ENCODE peak calls at places on chromosomes 2 and 18, in eight cellular contexts. X is lower leg skin, U is fibroblast of pulmonary artery, T is fibroblast of lung, M is lower lobe of right lung, P is colonic mucosa, Y is right lobe of liver, K is SK-N-SH. V is an unnamed sample.

GRCh38 chr2:10407841-10408648 is 40.1 kb downstream of the ODC1 start:
- DNase-seq in K (no peak), T (peak; percentile 94), P (peak; percentile 85), Y (peak; percentile 78), M (peak; percentile 82), U (peak; percentile 83), X (peak; percentile 94), V (peak; percentile 63)

GRCh38 chr2:70767094-70767698 is 804 bp downstream of the ADD2 start:
- DNase-seq in K (peak; percentile 85), T (no peak), U (no peak), Y (no peak), P (no peak), M (peak; percentile 43), X (no peak), V (no peak)

GRCh38 chr2:38653715-38654494 is 12.0 kb upstream of the GALM start:
- DNase-seq in U (no peak), T (no peak), X (peak; percentile 28), M (no peak), Y (no peak), P (no peak), K (no peak), V (no peak)

GRCh38 chr18:79766308-79766707 is 31.4 kb upstream of the KCNG2 start:
- DNase-seq in T (no peak), K (no peak), Y (no peak), P (no peak), X (no peak), U (no peak), M (peak; percentile 17), V (no peak)

GRCh38 chr18:66990909-66991308 is 387.0 kb upstream of the CDH19 start:
- DNase-seq in X (no peak), P (no peak), Y (no peak), M (no peak), K (no peak), U (no peak), T (no peak), V (no peak)

GRCh38 chr18:41875094-41875780 is 79.8 kb upstream of the PIK3C3 start:
- DNase-seq in K (no peak), U (peak; percentile 59), Y (no peak), X (no peak), M (no peak), T (peak; percentile 64), P (no peak), V (no peak)

GRCh38 chr18:48594725-48595124 is 55.9 kb downstream of the CTIF start:
- DNase-seq in T (no peak), M (no peak), P (no peak), U (no peak), X (no peak), K (no peak), Y (no peak), V (no peak)

GRCh38 chr18:58239879-58240278 is 195.9 kb downstream of the NEDD4L start:
- DNase-seq in K (no peak), U (peak; percentile 14), T (no peak), P (no peak), M (no peak), X (no peak), Y (no peak), V (no peak)

GRCh38 chr2:120957905-120958304 is 222.2 kb downstream of the GLI2 start:
- DNase-seq in Y (no peak), M (no peak), K (no peak), U (no peak), X (no peak), T (no peak), P (no peak), V (no peak)

DNA sequence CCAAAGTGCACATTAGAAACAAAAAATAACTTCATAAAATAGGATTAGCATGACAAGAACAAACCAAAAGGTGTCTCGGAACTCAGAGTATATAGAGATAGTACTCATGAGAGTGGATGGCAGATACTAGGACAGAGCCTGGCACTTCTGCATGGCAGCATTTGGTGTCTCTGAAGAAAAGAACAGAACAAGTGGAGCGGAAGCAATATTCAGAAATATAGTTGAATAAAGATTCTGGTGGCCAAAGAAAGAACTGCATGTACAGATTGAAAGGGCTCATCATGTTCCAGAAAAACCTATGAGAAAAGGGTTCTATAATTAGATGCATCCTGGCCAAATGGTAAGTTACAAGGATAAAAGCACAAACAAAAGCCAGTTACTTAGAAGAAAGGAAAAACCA is 90.9 kb downstream of the CCDC138 start:
- DNase-seq in K (no peak), U (no peak), Y (no peak), X (no peak), M (no peak), P (no peak), T (no peak), V (no peak)
- TF ChIP-seq CTCF in K (peak; percentile 21), U (no peak), Y (peak; percentile 8), X (no peak), M (no peak), P (no peak), T (no peak), V (no peak)

GRCh38 chr2:235567842-235568241 is 74.0 kb downstream of the AGAP1 start:
- DNase-seq in M (no peak), U (no peak), X (no peak), Y (no peak), P (no peak), T (no peak), K (no peak), V (no peak)
- H3K4me3 ChIP-seq in M (no peak overlapping the region), U (no peak overlapping the region), X (no peak overlapping the region), Y (no peak overlapping the region), P (no peak overlapping the region), T (no peak overlapping the region), K (no peak overlapping the region), V (no peak overlapping the region)

GRCh38 chr18:7566244-7566586 is 901 bp upstream of the PTPRM start:
- DNase-seq in K (no peak), Y (no peak), M (no peak), P (no peak), T (peak; percentile 23), U (no peak), X (no peak), V (no peak)

GRCh38 chr18:7565677-7566076 is 1.4 kb upstream of the PTPRM start:
- DNase-seq in Y (no peak), P (no peak), K (no peak), X (no peak), M (no peak), T (no peak), U (no peak), V (no peak)

GRCh38 chr18:7568426-7568825 is 1.3 kb downstream of the PTPRM start:
- DNase-seq in K (peak; percentile 87), P (peak; percentile 33), X (peak; percentile 89), M (peak; percentile 62), T (peak; percentile 17), U (no peak), Y (peak; percentile 65), V (no peak)

GRCh38 chr18:7567487-7568425 is 640 bp downstream of the PTPRM start:
- DNase-seq in X (peak; percentile 92), K (peak; percentile 81), M (peak; percentile 68), Y (peak; percentile 53), U (peak; percentile 71), P (peak; percentile 29), T (peak; percentile 65), V (no peak)

DNA sequence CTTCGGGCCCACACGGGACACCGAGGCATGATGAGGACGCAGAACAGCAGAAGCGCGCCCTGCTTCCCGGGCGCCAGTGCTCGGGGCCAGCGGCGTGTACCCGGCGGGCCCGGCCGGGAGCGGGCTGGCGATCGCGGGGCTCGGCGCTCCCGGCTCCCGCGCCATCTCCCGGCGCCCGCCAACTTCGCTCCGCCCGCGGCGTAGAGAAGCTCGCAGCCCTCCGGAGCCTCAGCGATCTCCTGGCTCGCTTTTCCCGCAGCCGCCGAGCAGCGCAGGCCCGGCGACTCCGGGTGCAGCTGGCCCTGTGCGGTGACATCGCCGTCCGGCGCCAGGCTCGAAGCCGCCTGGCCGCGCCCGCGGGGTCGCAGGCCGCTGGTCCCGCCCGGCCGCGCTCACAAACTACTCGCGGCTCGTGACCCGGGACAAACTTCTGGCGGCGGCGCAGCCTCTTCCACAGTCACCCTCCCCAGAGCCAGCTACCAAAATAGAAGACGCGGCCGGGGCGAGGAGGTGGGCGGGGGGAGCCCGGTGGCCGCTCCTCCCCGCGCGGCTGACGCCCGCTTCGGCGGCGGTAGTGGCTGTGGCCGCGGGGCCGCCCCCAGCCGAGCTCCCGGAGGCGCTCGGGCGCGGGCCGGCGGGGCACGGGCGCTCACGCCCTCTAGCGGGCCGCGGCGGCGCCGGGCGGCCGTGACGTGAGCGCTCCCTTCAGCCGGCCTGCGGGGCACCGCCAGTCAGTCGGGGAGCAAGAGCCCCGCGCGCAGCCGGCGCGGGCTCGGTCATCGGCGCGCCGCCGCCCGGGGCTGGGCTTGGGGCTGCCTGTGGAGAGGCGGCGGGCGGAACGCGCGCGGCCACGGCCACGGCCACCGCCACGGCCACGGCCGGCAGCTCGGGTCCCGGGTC is at the start of gene PTPRM:
- DNase-seq in X (peak; percentile 98), T (peak; percentile 76), Y (peak; percentile 88), M (peak; percentile 89), U (peak; percentile 80), P (peak; percentile 65), K (peak; percentile 92), V (no peak)
- TF ChIP-seq CTCF in X (no peak), T (no peak), Y (no peak), M (no peak), U (no peak), P (no peak), K (no peak), V (no peak)

GRCh38 chr2:219441451-219442205 is 7.0 kb downstream of the SPEG start:
- DNase-seq in M (no peak), Y (no peak), U (peak; percentile 46), P (no peak), T (peak; percentile 58), K (peak; percentile 98), X (no peak), V (no peak)

GRCh38 chr2:219443697-219444023 is 9.0 kb downstream of the SPEG start:
- DNase-seq in Y (no peak), K (no peak), P (no peak), U (no peak), T (no peak), M (no peak), X (no peak), V (no peak)

GRCh38 chr2:219442206-219443015 is 7.8 kb downstream of the SPEG start:
- DNase-seq in U (no peak), P (no peak), K (no peak), M (no peak), Y (no peak), T (no peak), X (no peak), V (no peak)

GRCh38 chr2:219444566-219445091 is 10.0 kb downstream of the SPEG start:
- DNase-seq in K (no peak), U (no peak), P (no peak), T (no peak), Y (no peak), M (no peak), X (no peak), V (no peak)

GRCh38 chr2:219443016-219443696 is 8.5 kb downstream of the SPEG start:
- DNase-seq in X (no peak), Y (no peak), M (no peak), T (no peak), U (no peak), K (no peak), P (no peak), V (no peak)
- H3K4me3 ChIP-seq in X (no peak overlapping the region), Y (no peak overlapping the region), M (no peak overlapping the region), T (peak overlapping the region; percentile 58), U (peak overlapping the region; percentile 55), K (peak overlapping the region; percentile 67), P (no peak overlapping the region), V (peak overlapping the region; percentile 38)

DNA sequence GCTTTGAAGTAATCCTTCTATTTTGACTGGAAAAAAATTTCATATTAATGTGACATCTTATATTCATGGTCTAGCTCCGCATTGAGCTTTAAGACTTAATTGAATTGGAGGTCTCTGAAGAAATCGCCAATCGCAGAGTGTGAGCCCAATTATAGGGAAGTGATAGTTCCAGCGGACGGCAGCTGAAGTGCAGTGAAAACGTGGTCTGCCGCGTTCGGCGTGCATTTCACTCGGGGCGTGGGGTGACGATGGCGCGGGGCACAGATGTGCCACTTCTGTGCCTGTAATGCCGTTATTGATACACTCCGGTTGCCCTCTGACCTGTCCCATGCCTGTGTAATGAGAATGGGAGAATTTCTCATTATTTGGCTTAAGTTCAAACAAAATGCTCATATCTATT is 106.7 kb downstream of the TSHZ1 start:
- DNase-seq in X (no peak), P (no peak), T (no peak), M (no peak), Y (no peak), U (no peak), K (no peak), V (no peak)
- TF ChIP-seq CTCF in X (no peak), P (no peak), T (no peak), M (no peak), Y (no peak), U (no peak), K (no peak), V (no peak)